ENCODE peak calls at places on chromosomes 16 and 17, in four cellular contexts. Q is IMR-90, G is H1, K is mesendoderm. F is an unnamed sample.

GRCh38 chr16:84526794-84527485 is 22.5 kb upstream of the MEAK7 start:
- DNase-seq in K (no peak), Q (peak; percentile 49), G (no peak), F (no peak)

GRCh38 chr16:8864480-8864879 is 4.3 kb downstream of the CARHSP1 start:
- DNase-seq in Q (no peak), G (no peak), K (peak; percentile 40), F (no peak)

GRCh38 chr17:66272699-66273390 is 29.6 kb upstream of the PRKCA start:
- DNase-seq in Q (peak; percentile 89), G (no peak), K (no peak), F (no peak)

GRCh38 chr17:34504814-34505484 is 74.4 kb upstream of the TMEM132E start:
- DNase-seq in G (no peak), K (no peak), Q (no peak), F (no peak)

GRCh38 chr16:20740007-20740883 is 1.4 kb downstream of the THUMPD1 start:
- DNase-seq in Q (no peak), G (no peak), K (peak; percentile 7), F (no peak)

GRCh38 chr16:9039208-9039607 is 52.2 kb upstream of the HAPSTR1 start:
- DNase-seq in Q (peak; percentile 55), K (peak; percentile 61), G (no peak), F (no peak)

GRCh38 chr16:67158637-67159600 is 790 bp downstream of the TRADD start:
- DNase-seq in K (peak; percentile 32), Q (no peak), G (no peak), F (peak; percentile 61)

GRCh38 chr16:73202176-73202729 is 154.3 kb upstream of the ZFHX3 start:
- DNase-seq in Q (peak; percentile 97), G (no peak), K (no peak), F (no peak)

GRCh38 chr16:72952404-72953301 is 95.3 kb downstream of the ZFHX3 start:
- DNase-seq in K (no peak), G (no peak), Q (peak; percentile 89), F (no peak)

GRCh38 chr17:35605753-35606152 is 18.6 kb downstream of the AP2B1 start:
- DNase-seq in G (no peak), K (no peak), Q (peak; percentile 73), F (no peak)

GRCh38 chr16:69566437-69567030 is 768 bp downstream of the NFAT5 start:
- DNase-seq in K (no peak), G (no peak), Q (peak; percentile 68), F (peak; percentile 47)

GRCh38 chr17:253091-253846 is 71.8 kb upstream of the DOC2B start:
- DNase-seq in Q (no peak), K (no peak), G (no peak), F (no peak)

GRCh38 chr17:49132699-49133364 is at the start of gene B4GALNT2:
- DNase-seq in K (peak; percentile 33), Q (no peak), G (no peak), F (peak; percentile 64)

GRCh38 chr16:66079671-66080070 is 286.8 kb upstream of the CDH5 start:
- DNase-seq in Q (peak; percentile 63), G (no peak), K (no peak), F (no peak)

GRCh38 chr17:58338907-58339774 is 10.5 kb upstream of the TSPOAP1 start:
- DNase-seq in G (no peak), K (peak; percentile 94), Q (peak; percentile 88), F (peak; percentile 95)

GRCh38 chr17:58337126-58337599 is 8.6 kb upstream of the TSPOAP1 start:
- DNase-seq in K (peak; percentile 70), G (no peak), Q (peak; percentile 27), F (peak; percentile 48)

GRCh38 chr17:58339775-58340622 is 11.4 kb upstream of the TSPOAP1 start:
- DNase-seq in G (no peak), Q (no peak), K (no peak), F (no peak)

GRCh38 chr17:58337600-58338453 is 9.2 kb upstream of the TSPOAP1 start:
- DNase-seq in G (peak; percentile 44), K (peak; percentile 93), Q (peak; percentile 96), F (peak; percentile 94)

GRCh38 chr17:58338454-58338841 is 9.9 kb upstream of the TSPOAP1 start:
- DNase-seq in Q (no peak), K (no peak), G (no peak), F (no peak)
- H2BK120ac ChIP-seq in Q (peak overlapping the region; percentile 98), K (peak overlapping the region; percentile 54), G (peak overlapping the region; percentile 94), F (peak overlapping the region; percentile 87)

GRCh38 chr17:1834378-1835149 is 4.8 kb downstream of the RPA1 start:
- DNase-seq in G (no peak), Q (no peak), K (no peak), F (no peak)

GRCh38 chr17:1829189-1829578 is 518 bp downstream of the SMYD4 start:
- DNase-seq in Q (no peak), G (no peak), K (no peak), F (no peak)

GRCh38 chr17:1829579-1830257 is at the start of the genes RPA1 and SMYD4:
- DNase-seq in K (peak; percentile 90), Q (peak; percentile 79), G (peak; percentile 19), F (peak; percentile 93)

GRCh38 chr17:1830288-1830687 is 483 bp downstream of the RPA1 start:
- DNase-seq in G (no peak), Q (no peak), K (peak; percentile 60), F (peak; percentile 45)
- H4K5ac ChIP-seq in G (no peak overlapping the region), Q (no peak overlapping the region), K (no peak overlapping the region), F (no peak overlapping the region)

DNA sequence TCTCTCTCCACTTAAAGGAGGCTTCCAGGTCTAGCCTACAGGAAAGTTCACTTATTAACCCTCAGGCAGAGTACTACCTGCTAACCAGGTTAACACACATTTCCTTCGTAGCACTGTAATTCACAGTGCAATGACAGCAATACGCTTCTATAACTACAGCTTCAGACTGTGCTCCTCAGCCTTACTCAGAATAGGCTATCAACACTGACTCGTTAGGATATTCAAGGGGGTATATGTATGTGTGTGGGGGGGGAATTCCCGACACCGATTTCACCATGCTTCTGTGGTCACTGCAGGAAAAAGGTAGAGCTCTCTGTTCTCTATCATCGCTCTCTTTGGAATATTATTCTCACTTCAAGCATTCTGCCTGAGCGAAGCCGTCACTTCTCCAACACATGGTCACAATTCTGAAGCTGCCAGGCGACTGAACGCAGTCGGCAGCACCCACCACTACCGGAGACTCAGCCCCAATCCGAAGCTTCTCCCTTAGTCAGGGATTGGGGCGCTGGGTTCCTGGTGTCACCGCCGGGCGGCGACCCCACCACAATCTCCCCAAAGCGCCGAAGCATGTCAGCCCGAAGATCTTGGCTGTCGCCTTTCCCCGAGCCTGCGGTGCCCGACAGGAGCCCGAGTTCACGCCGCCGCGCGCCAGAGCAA is 599 bp downstream of the GGA3 start:
- DNase-seq in K (no peak), G (no peak), Q (peak; percentile 24), F (no peak)
- H3K23ac ChIP-seq in K (peak overlapping the region; percentile 94), G (no peak overlapping the region), Q (peak overlapping the region; percentile 95), F (no peak overlapping the region)

GRCh38 chr16:48383877-48384304 is 1.3 kb downstream of the SIAH1 start:
- DNase-seq in K (peak; percentile 81), Q (no peak), G (no peak), F (no peak)

GRCh38 chr16:48386559-48387312 is 1.5 kb upstream of the SIAH1 start:
- DNase-seq in K (no peak), G (no peak), Q (no peak), F (no peak)

GRCh38 chr16:48384982-48385271 is 286 bp downstream of the SIAH1 start:
- DNase-seq in Q (no peak), K (no peak), G (no peak), F (peak; percentile 47)

GRCh38 chr16:48384305-48384981 is 770 bp downstream of the SIAH1 start:
- DNase-seq in G (no peak), Q (peak; percentile 40), K (peak; percentile 66), F (peak; percentile 69)

DNA sequence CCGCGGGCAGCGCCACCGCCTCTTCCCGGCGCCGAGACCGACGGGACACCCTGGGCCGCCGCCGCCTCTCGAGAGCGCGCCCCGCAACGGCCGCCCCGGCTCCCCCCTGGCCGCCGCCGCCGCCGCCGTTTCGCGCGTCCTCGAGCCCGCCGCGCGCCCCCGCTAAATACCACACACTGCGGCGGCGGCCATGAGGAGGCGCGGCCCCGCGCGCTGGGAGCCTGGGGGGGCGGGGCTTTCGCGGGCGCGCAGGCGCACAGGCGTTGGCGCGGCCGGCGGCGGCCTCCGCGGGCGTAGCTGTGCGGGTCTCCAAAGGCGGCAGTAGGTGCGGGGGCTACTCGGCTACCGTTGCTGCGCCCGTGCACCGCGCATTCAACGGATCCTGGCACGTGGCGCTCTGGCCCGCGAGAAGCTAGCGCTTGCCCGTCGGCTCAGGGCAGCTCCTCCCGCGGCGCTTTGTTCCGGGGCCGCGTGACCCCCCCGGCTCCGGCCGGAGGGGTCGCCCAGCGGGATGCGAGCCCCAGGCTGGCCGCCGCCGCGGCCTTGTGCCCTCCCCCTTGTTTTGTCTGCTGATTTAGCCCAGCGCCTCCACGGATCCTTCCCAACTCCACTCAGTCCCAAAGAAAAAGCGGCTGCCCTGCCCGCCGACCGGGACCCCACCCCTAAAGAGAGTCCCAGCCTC is at the start of gene SIAH1:
- DNase-seq in K (peak; percentile 91), G (peak; percentile 50), Q (peak; percentile 68), F (peak; percentile 89)
- H2BK120ac ChIP-seq in K (peak within 1 kb of the TSS; percentile 63), G (no peak within 1 kb of the TSS), Q (peak within 1 kb of the TSS; percentile 81), F (no peak within 1 kb of the TSS)

DNA sequence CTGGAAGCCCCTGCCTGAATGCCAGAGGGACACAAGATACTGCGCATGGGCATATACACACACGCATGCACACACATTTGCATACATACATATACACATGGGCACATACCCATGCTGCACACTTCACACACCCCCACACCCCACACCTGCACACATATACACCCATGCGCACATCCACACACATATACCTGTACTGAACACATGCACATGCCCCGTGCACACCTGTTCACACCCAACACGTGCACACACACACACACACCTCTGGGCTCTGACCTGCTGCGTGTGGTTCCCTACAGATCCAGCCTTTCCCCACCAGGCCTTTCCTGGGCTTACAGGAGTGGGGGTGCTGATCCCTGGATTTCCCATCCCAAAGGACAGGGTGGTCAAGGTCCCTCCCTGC is 6.3 kb downstream of the SPPL2C start:
- DNase-seq in G (no peak), Q (no peak), K (no peak), F (no peak)
- H4K5ac ChIP-seq in G (no peak overlapping the region), Q (no peak overlapping the region), K (no peak overlapping the region), F (no peak overlapping the region)

GRCh38 chr16:716768-717325 is 1.9 kb downstream of the METRN start:
- DNase-seq in G (no peak), K (no peak), Q (no peak), F (no peak)

GRCh38 chr16:714558-715447 is at the start of gene METRN:
- DNase-seq in Q (peak; percentile 78), G (no peak), K (peak; percentile 83), F (peak; percentile 86)

GRCh38 chr16:715448-716249 is 731 bp downstream of the METRN start:
- DNase-seq in Q (no peak), K (peak; percentile 30), G (no peak), F (peak; percentile 49)

GRCh38 chr16:717651-718245 is 2.8 kb downstream of the METRN start:
- DNase-seq in G (no peak), Q (no peak), K (no peak), F (no peak)

DNA sequence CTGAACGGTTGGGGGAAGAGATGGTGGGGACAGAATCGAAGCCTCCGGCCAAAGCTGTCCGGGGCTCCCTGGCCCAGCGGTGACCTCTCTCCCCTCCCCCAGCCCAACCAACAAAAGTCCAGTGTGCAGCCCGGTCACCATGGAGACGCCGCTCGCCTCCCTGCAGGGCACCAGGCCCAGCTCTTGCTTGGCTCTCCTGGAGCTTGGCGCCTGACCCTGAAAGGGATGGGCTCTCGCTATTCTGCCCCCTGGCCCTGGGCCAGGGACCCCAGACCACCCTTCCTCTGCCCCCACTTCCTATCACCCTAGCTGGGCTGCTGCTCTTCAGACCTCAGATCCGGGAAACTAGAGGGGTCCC is 1.3 kb downstream of the METRN start:
- DNase-seq in G (no peak), K (peak; percentile 32), Q (no peak), F (peak; percentile 55)
- H3K23ac ChIP-seq in G (no peak overlapping the region), K (peak overlapping the region; percentile 4), Q (peak overlapping the region; percentile 31), F (no peak overlapping the region)

GRCh38 chr17:7572338-7572587 is 7.2 kb upstream of the CD68 start:
- DNase-seq in G (no peak), K (no peak), Q (no peak), F (no peak)
- H2BK120ac ChIP-seq in G (peak overlapping the region; percentile 59), K (no peak overlapping the region), Q (peak overlapping the region; percentile 80), F (no peak overlapping the region)

F was measured in H9.